ENCODE peak calls at places on chromosomes 16 and 17, in five cellular contexts. One of them, this sample, is unnamed.
A peak's percentile ranks its signal among the peaks of the same experiment; 100 is the strongest.

GRCh38 chr16:76162046-76162445 is 115.2 kb upstream of the CNTNAP4 start:
- DNase-seq in T-helper 2 cell: no peak
- DNase-seq in heart left ventricle: no peak
- DNase-seq in NCI-H446: no peak
- DNase-seq in hippocampal formation: no peak
- DNase-seq in this sample: no peak

GRCh38 chr17:57080708-57081107 is 4.3 kb upstream of the AKAP1 start:
- DNase-seq in hippocampal formation: no peak
- DNase-seq in heart left ventricle: no peak
- DNase-seq in T-helper 2 cell: no peak
- DNase-seq in NCI-H446: no peak
- DNase-seq in this sample: no peak

GRCh38 chr17:67139784-67140665 is 95.7 kb downstream of the CACNG1 start:
- DNase-seq in NCI-H446: no peak
- DNase-seq in T-helper 2 cell: no peak
- DNase-seq in heart left ventricle: no peak
- DNase-seq in hippocampal formation: no peak
- DNase-seq in this sample: no peak

GRCh38 chr17:80725532-80725931 is 180.9 kb downstream of the RPTOR start:
- DNase-seq in T-helper 2 cell: no peak
- DNase-seq in NCI-H446: no peak
- DNase-seq in heart left ventricle: no peak
- DNase-seq in hippocampal formation: no peak
- DNase-seq in this sample: no peak

GRCh38 chr17:37147301-37147812 is 198.6 kb downstream of the AATF start:
- DNase-seq in hippocampal formation: no peak
- DNase-seq in T-helper 2 cell: no peak
- DNase-seq in NCI-H446: no peak
- DNase-seq in heart left ventricle: no peak
- DNase-seq in this sample: no peak

GRCh38 chr16:72875291-72876036 is 172.5 kb downstream of the ZFHX3 start:
- DNase-seq in hippocampal formation: no peak
- DNase-seq in NCI-H446: peak; percentile 27
- DNase-seq in T-helper 2 cell: no peak
- DNase-seq in heart left ventricle: no peak
- DNase-seq in this sample: no peak

GRCh38 chr17:34637548-34638525 is 58.5 kb downstream of the TMEM132E start:
- DNase-seq in heart left ventricle: peak; percentile 70
- DNase-seq in T-helper 2 cell: peak; percentile 64
- DNase-seq in NCI-H446: peak; percentile 12
- DNase-seq in hippocampal formation: peak; percentile 71
- DNase-seq in this sample: peak; percentile 68

GRCh38 chr16:87541004-87541881 is 48.4 kb upstream of the ZCCHC14 start:
- DNase-seq in T-helper 2 cell: no peak
- DNase-seq in NCI-H446: no peak
- DNase-seq in hippocampal formation: no peak
- DNase-seq in heart left ventricle: peak; percentile 54
- DNase-seq in this sample: peak; percentile 86

GRCh38 chr17:75689441-75689873 is 22.3 kb downstream of the SAP30BP start:
- DNase-seq in heart left ventricle: no peak
- DNase-seq in T-helper 2 cell: no peak
- DNase-seq in hippocampal formation: no peak
- DNase-seq in NCI-H446: no peak
- DNase-seq in this sample: no peak

GRCh38 chr16:12147681-12148479 is 171.3 kb downstream of the SNX29 start:
- DNase-seq in hippocampal formation: no peak
- DNase-seq in heart left ventricle: no peak
- DNase-seq in NCI-H446: no peak
- DNase-seq in T-helper 2 cell: no peak
- DNase-seq in this sample: no peak

GRCh38 chr17:62617894-62618472 is 9.5 kb upstream of the MRC2 start:
- DNase-seq in hippocampal formation: no peak
- DNase-seq in heart left ventricle: no peak
- DNase-seq in NCI-H446: no peak
- DNase-seq in T-helper 2 cell: no peak
- DNase-seq in this sample: no peak

GRCh38 chr17:11986179-11986938 is 10.9 kb downstream of the ZNF18 start:
- DNase-seq in NCI-H446: no peak
- DNase-seq in heart left ventricle: peak; percentile 21
- DNase-seq in T-helper 2 cell: no peak
- DNase-seq in hippocampal formation: no peak
- DNase-seq in this sample: no peak

GRCh38 chr16:72673118-72673517 is 374.8 kb downstream of the ZFHX3 start:
- DNase-seq in T-helper 2 cell: no peak
- DNase-seq in NCI-H446: no peak
- DNase-seq in heart left ventricle: no peak
- DNase-seq in hippocampal formation: no peak
- DNase-seq in this sample: no peak

GRCh38 chr16:49398761-49399160 is 25.2 kb downstream of the C16orf78 start:
- DNase-seq in heart left ventricle: no peak
- DNase-seq in NCI-H446: no peak
- DNase-seq in T-helper 2 cell: no peak
- DNase-seq in hippocampal formation: no peak
- DNase-seq in this sample: no peak

GRCh38 chr17:75899353-75899752 is 2.6 kb upstream of the TRIM65 start:
- DNase-seq in hippocampal formation: no peak
- DNase-seq in NCI-H446: no peak
- DNase-seq in T-helper 2 cell: no peak
- DNase-seq in heart left ventricle: no peak
- DNase-seq in this sample: no peak

GRCh38 chr17:38587956-38588771 is 17.6 kb downstream of the SRCIN1 start:
- DNase-seq in hippocampal formation: no peak
- DNase-seq in heart left ventricle: no peak
- DNase-seq in NCI-H446: no peak
- DNase-seq in T-helper 2 cell: no peak
- DNase-seq in this sample: no peak

GRCh38 chr17:8413938-8414337 is 16.3 kb upstream of the RNF222 start:
- DNase-seq in heart left ventricle: no peak
- DNase-seq in NCI-H446: no peak
- DNase-seq in hippocampal formation: no peak
- DNase-seq in T-helper 2 cell: no peak
- DNase-seq in this sample: no peak

GRCh38 chr17:36870618-36871002 is 66.7 kb upstream of the LHX1 start:
- DNase-seq in T-helper 2 cell: no peak
- DNase-seq in hippocampal formation: no peak
- DNase-seq in heart left ventricle: no peak
- DNase-seq in NCI-H446: no peak
- DNase-seq in this sample: no peak

GRCh38 chr16:63289834-63290460 is 1253.7 kb upstream of the CDH8 start:
- DNase-seq in T-helper 2 cell: no peak
- DNase-seq in NCI-H446: peak; percentile 1
- DNase-seq in hippocampal formation: peak; percentile 36
- DNase-seq in heart left ventricle: peak; percentile 8
- DNase-seq in this sample: no peak

GRCh38 chr17:42270175-42270545 is 6.0 kb downstream of the STAT5B start:
- DNase-seq in T-helper 2 cell: no peak
- DNase-seq in heart left ventricle: no peak
- DNase-seq in NCI-H446: no peak
- DNase-seq in hippocampal formation: no peak
- DNase-seq in this sample: no peak

GRCh38 chr16:66070140-66070887 is 296.2 kb upstream of the CDH5 start:
- DNase-seq in NCI-H446: no peak
- DNase-seq in T-helper 2 cell: no peak
- DNase-seq in heart left ventricle: peak; percentile 59
- DNase-seq in hippocampal formation: peak; percentile 35
- DNase-seq in this sample: no peak

GRCh38 chr17:38464723-38465419 is 36.6 kb downstream of the ARHGAP23 start:
- DNase-seq in hippocampal formation: peak; percentile 84
- DNase-seq in T-helper 2 cell: no peak
- DNase-seq in heart left ventricle: peak; percentile 93
- DNase-seq in NCI-H446: no peak
- DNase-seq in this sample: peak; percentile 93

GRCh38 chr17:77822302-77823030 is 136.0 kb upstream of the TNRC6C start:
- DNase-seq in NCI-H446: no peak
- DNase-seq in T-helper 2 cell: no peak
- DNase-seq in hippocampal formation: no peak
- DNase-seq in heart left ventricle: peak; percentile 62
- DNase-seq in this sample: peak; percentile 72

This sample was measured in right atrium auricular region.